ENCODE peak calls at places on chromosomes 11 and 22, in four cellular contexts. S is cardiac muscle cell; I is left colon; X is CD8-positive, alpha-beta T cell. O is an unnamed sample.

GRCh38 chr11:1778141-1778911 is 14.6 kb upstream of the CTSD start:
- DNase-seq in I (no peak), S (no peak), X (no peak), O (no peak)

GRCh38 chr11:130389315-130389935 is 39.0 kb downstream of the ADAMTS8 start:
- DNase-seq in X (peak), S (no peak), I (peak), O (no peak)

GRCh38 chr11:27088353-27088752 is 47.7 kb downstream of the BBOX1 start:
- DNase-seq in X (no peak), I (no peak), S (peak), O (no peak)

GRCh38 chr22:49380828-49381114 is 446.9 kb downstream of the BRD1 start:
- DNase-seq in X (no peak), S (no peak), I (no peak), O (no peak)

GRCh38 chr11:113818426-113818825 is 38.8 kb downstream of the CLDN25 start:
- DNase-seq in X (no peak), I (no peak), S (peak), O (no peak)

GRCh38 chr11:124898711-124899110 is 1.0 kb upstream of the ROBO4 start:
- DNase-seq in S (peak), I (no peak), X (no peak), O (no peak)

GRCh38 chr11:10488121-10488580 is 33.1 kb downstream of the AMPD3 start:
- DNase-seq in I (no peak), X (no peak), S (no peak), O (no peak)

GRCh38 chr11:134038897-134039470 is 29.9 kb upstream of the JAM3 start:
- DNase-seq in S (no peak), X (no peak), I (no peak), O (no peak)

GRCh38 chr22:22578702-22579424 is 19.8 kb upstream of the PRAME start:
- DNase-seq in I (no peak), X (no peak), S (peak), O (no peak)

GRCh38 chr11:819129-819931 is 616 bp downstream of the PNPLA2 start:
- DNase-seq in X (peak), S (peak), I (peak), O (peak)